ENCODE peak calls at places on chromosomes 7 and 10, in six cellular contexts. Z is CD8-positive, alpha-beta memory T cell; K is kidney; B is GM12865; N is NT2/D1; D is fibroblast of villous mesenchyme. Y is an unnamed sample.

GRCh38 chr10:3850999-3851937 is 66.3 kb upstream of the KLF6 start:
- DNase-seq in Z (no peak), K (no peak), B (peak), N (no peak), D (peak), Y (no peak)

GRCh38 chr7:94303736-94304135 is 91.0 kb upstream of the COL1A2 start:
- DNase-seq in Z (no peak), K (no peak), B (no peak), N (no peak), D (peak), Y (no peak)

GRCh38 chr7:137404918-137405317 is 61.4 kb upstream of the PTN start:
- DNase-seq in Z (no peak), K (no peak), B (no peak), N (no peak), D (no peak), Y (no peak)

GRCh38 chr7:141533149-141533949 is 17.9 kb upstream of the AGK start:
- DNase-seq in Z (peak), K (no peak), B (peak), N (peak), D (peak), Y (peak)

GRCh38 chr10:113454341-113455061 is 98.4 kb upstream of the HABP2 start:
- DNase-seq in Z (no peak), K (peak), B (peak), N (peak), D (peak), Y (peak)

GRCh38 chr7:102273749-102274712 is 12.6 kb upstream of the SH2B2 start:
- DNase-seq in Z (no peak), K (peak), B (no peak), N (no peak), D (peak), Y (no peak)

GRCh38 chr10:4121531-4122380 is 336.7 kb upstream of the KLF6 start:
- DNase-seq in Z (no peak), K (no peak), B (peak), N (no peak), D (no peak), Y (no peak)

GRCh38 chr10:65419629-65420028 is 1506.2 kb upstream of the LRRTM3 start:
- DNase-seq in Z (no peak), K (no peak), B (no peak), N (no peak), D (no peak), Y (no peak)

GRCh38 chr10:101839421-101840063 is 4.1 kb downstream of the KCNIP2 start:
- DNase-seq in Z (peak), K (peak), B (peak), N (no peak), D (no peak), Y (peak)

GRCh38 chr7:93622036-93622714 is 47.7 kb upstream of the CALCR start:
- DNase-seq in Z (no peak), K (no peak), B (peak), N (peak), D (peak), Y (no peak)

GRCh38 chr10:74640134-74640533 is 186.3 kb upstream of the KAT6B start:
- DNase-seq in Z (no peak), K (no peak), B (peak), N (peak), D (peak), Y (no peak)

GRCh38 chr7:35695628-35695888 is 623 bp upstream of the HERPUD2 start:
- DNase-seq in Z (peak), K (no peak), B (peak), N (no peak), D (no peak), Y (no peak)

GRCh38 chr7:30348083-30348560 is 63.7 kb downstream of the ZNRF2 start:
- DNase-seq in Z (peak), K (no peak), B (peak), N (peak), D (peak), Y (no peak)

GRCh38 chr7:25622716-25623115 is 394.4 kb upstream of the NPVF start:
- DNase-seq in Z (no peak), K (no peak), B (no peak), N (no peak), D (no peak), Y (no peak)

GRCh38 chr10:122022276-122022675 is 33.3 kb downstream of the TACC2 start:
- DNase-seq in Z (no peak), K (no peak), B (no peak), N (no peak), D (no peak), Y (no peak)
- H3K4me3 ChIP-seq in Z (no peak), K (no peak), B (no peak), N (no peak), D (no peak), Y (no peak)

GRCh38 chr7:75739796-75740672 is 1.3 kb upstream of the HIP1 start:
- DNase-seq in Z (no peak), K (no peak), B (peak), N (no peak), D (peak), Y (no peak)

GRCh38 chr7:75743455-75743859 is 4.7 kb upstream of the HIP1 start:
- DNase-seq in Z (no peak), K (no peak), B (no peak), N (no peak), D (peak), Y (no peak)

GRCh38 chr7:75738604-75738974 is at the start of gene HIP1:
- DNase-seq in Z (no peak), K (no peak), B (no peak), N (no peak), D (no peak), Y (no peak)

GRCh38 chr7:75738975-75739795 is 444 bp upstream of the HIP1 start:
- DNase-seq in Z (peak), K (peak), B (peak), N (peak), D (peak), Y (peak)

DNA sequence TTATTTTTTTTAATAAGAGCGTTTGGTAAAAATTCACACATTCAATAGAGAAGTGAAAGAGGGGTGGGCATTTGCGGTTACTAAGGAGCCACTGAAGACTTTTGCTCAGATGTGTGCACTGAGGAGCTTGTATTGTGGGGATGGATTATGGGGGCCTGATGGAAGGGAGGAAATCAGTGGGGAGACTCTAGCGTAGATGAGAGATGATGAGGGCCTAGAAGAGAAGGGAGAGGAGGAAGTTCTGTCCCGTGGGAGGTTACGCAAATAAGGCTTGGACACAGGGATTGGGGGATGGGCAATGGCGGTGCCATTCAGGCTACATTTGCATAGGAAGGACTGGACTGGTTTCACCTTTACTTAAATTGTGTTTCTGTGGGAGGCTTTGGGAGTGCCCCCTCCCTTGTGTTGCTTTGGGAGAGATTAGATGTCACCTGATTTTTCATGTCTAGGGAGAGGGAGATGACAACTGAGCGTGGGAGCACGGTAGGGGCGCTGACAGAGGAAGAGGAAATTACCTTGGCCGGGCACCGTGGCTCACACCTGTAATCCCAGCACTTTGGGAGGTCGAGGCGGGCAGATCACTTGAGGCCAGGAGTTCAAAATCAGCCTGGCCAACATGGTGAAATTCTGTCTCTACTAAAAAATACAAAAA is 2.2 kb upstream of the HIP1 start:
- DNase-seq in Z (no peak), K (no peak), B (peak), N (no peak), D (no peak), Y (no peak)
- H3K4me3 ChIP-seq in Z (no peak), K (no peak), B (no peak), N (no peak), D (no peak), Y (no peak)

DNA sequence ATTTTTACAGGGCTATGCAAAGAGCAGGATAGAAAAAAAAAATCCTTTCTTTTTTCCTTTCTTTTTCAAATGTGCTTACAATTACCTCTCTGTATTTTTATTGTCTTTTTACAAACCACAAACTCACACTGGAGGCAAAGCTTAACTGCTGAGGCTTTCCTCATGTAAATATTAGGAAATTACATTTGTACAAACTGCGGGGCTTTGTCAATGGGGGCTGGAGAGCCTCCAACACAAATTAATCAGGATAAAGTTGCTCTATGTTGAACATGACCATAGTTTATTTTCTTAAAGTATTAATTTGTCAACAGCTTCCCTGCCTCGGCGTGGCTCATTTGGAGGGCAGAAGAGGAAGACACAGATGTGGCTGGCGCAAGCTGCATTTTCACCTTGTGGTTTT is 411.7 kb upstream of the MKI67 start:
- DNase-seq in Z (no peak), K (no peak), B (no peak), N (no peak), D (no peak), Y (no peak)
- H3K4me3 ChIP-seq in Z (no peak), K (no peak), B (no peak), N (no peak), D (no peak), Y (no peak)

GRCh38 chr10:110226555-110226925 is 19.1 kb downstream of the MXI1 start:
- DNase-seq in Z (peak), K (peak), B (peak), N (peak), D (peak), Y (peak)
- H3K4me3 ChIP-seq in Z (no peak), K (no peak), B (peak), N (no peak), D (peak), Y (peak)

GRCh38 chr7:134777470-134777869 is 2.0 kb upstream of the CALD1 start:
- DNase-seq in Z (no peak), K (no peak), B (no peak), N (no peak), D (peak), Y (no peak)

GRCh38 chr7:134779741-134780065 is 269 bp downstream of the CALD1 start:
- DNase-seq in Z (no peak), K (no peak), B (no peak), N (no peak), D (no peak), Y (no peak)

GRCh38 chr7:134777908-134778580 is 1.4 kb upstream of the CALD1 start:
- DNase-seq in Z (no peak), K (no peak), B (no peak), N (no peak), D (peak), Y (no peak)

GRCh38 chr7:134780166-134780853 is 876 bp downstream of the CALD1 start:
- DNase-seq in Z (no peak), K (no peak), B (no peak), N (no peak), D (peak), Y (no peak)

GRCh38 chr7:134778941-134779740 is at the start of gene CALD1:
- DNase-seq in Z (no peak), K (peak), B (no peak), N (peak), D (peak), Y (no peak)
- H3K4me3 ChIP-seq in Z (no peak), K (peak), B (no peak), N (peak), D (peak), Y (peak)

GRCh38 chr10:46293228-46293627 is 6.4 kb downstream of the ANTXRL start:
- DNase-seq in Z (no peak), K (no peak), B (no peak), N (no peak), D (no peak), Y (no peak)

GRCh38 chr10:46291817-46292572 is 5.2 kb downstream of the ANTXRL start:
- DNase-seq in Z (no peak), K (no peak), B (no peak), N (no peak), D (no peak), Y (no peak)

GRCh38 chr10:46294641-46295230 is 7.9 kb downstream of the ANTXRL start:
- DNase-seq in Z (no peak), K (no peak), B (no peak), N (no peak), D (no peak), Y (peak)

GRCh38 chr10:46292573-46293023 is 5.8 kb downstream of the ANTXRL start:
- DNase-seq in Z (no peak), K (no peak), B (no peak), N (no peak), D (no peak), Y (no peak)

DNA sequence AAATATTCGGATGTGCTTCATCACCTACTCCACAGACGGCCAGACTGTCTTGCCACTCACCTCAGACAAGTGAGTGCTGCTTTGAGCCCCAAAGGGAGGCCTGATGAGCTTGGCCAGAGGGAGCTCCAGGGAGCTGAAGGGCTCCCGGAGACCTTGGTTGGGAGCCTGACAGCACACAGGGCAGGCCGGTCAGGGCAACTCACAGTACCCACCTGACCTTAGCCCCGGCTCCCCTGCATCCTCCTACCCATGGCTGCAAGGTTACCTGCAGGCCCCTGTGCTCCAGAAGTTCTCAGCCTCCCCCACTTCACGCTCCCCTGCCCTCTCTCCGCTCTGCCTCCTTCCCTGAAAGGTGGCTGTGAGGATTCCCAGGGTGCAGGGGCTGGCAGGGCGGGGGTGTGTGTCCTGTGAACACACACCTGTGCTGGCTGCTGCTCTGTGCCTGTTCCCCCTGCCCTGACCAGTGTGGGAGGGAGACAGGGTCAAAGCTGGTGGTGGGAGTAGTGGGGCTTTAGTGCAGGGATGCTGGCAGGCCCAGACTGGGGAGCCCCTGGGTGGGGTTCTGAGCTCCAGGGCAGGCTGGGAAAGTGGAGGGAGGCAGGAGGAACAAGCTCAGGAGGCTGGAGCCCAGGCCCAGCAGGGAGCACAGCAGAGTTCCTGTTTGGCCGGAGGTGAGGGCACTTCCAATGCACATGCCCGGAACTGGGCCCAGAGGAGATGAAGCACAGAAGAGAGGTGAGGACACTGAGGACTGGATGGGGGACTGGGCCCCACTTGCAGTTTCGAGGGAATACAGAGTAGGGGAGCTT is 7.2 kb downstream of the ANTXRL start:
- DNase-seq in Z (no peak), K (no peak), B (no peak), N (no peak), D (no peak), Y (peak)
- H3K4me3 ChIP-seq in Z (no peak), K (no peak), B (no peak), N (no peak), D (no peak), Y (no peak)

GRCh38 chr7:33842141-33842540 is 63.2 kb upstream of the BMPER start:
- DNase-seq in Z (no peak), K (no peak), B (no peak), N (no peak), D (no peak), Y (no peak)

GRCh38 chr7:33849961-33850559 is 55.3 kb upstream of the BMPER start:
- DNase-seq in Z (no peak), K (no peak), B (no peak), N (no peak), D (no peak), Y (no peak)

GRCh38 chr7:33849004-33849403 is 56.3 kb upstream of the BMPER start:
- DNase-seq in Z (no peak), K (no peak), B (no peak), N (no peak), D (no peak), Y (no peak)

GRCh38 chr7:33841658-33842057 is 63.7 kb upstream of the BMPER start:
- DNase-seq in Z (no peak), K (no peak), B (no peak), N (no peak), D (peak), Y (no peak)

DNA sequence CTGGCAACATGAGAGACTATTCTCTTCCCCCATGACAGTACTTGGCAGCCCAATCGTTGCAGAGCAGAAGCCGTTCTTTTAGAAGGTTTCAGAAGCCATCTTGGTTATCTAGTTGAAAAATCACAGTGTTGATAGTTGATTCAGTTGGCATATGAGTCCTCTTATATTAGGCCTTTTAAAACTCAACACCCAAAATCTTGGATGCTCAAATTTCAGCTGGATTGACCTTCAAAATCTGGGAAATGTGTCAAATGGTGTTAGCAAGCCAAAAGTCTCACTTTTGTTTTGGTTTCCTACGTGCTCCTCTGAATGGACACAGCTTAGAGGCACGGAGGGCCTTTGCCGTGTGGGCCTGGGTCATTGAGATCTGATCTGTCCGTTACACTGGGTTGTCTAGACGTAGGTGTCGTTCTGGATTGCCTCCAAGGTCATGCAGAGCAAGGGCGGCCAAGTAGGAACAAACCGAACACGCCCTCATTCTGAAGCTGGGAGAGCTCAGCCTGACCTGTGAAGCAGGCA is 59.3 kb upstream of the BMPER start:
- DNase-seq in Z (no peak), K (no peak), B (no peak), N (no peak), D (peak), Y (no peak)
- H3K4me3 ChIP-seq in Z (no peak), K (no peak), B (no peak), N (no peak), D (no peak), Y (no peak)

GRCh38 chr7:151859948-151860685 is 16.8 kb downstream of the PRKAG2 start:
- DNase-seq in Z (no peak), K (peak), B (no peak), N (no peak), D (no peak), Y (no peak)
- H3K4me3 ChIP-seq in Z (no peak), K (no peak), B (no peak), N (no peak), D (no peak), Y (no peak)

DNA sequence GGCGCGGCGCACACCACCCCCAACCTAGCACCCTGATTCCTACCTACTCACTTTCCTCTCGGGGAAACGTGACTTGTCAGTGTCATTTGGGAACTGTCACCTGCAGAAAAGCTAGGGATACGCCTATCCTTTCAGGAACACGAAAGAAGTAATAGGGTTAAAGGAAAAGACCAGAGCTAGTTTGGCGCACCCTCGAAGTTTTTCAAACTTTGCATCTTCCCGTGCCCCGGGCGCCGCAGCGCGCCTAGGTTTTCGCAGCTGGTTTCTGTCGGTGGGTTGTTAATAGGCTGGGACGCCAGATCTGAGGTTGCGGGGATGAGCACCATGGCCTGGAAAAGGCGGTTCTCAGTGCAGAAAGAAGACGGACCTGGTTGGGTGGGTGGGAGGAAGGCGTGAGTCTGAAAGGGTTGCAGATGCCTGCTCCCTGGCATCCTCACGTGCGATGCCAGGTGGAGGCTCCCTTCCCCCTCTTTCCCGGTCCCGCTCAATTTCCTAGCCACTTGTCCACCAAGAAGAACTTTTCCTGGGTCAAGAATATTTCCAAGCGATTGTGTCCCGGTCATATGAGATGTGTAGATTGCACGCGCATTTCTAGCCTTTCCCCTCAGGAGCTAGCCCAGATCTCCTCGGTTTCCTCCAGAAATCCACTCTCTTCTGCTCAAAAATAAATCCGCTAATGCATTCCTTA is 618 bp upstream of the MEOX2 start:
- DNase-seq in Z (no peak), K (no peak), B (no peak), N (no peak), D (no peak), Y (no peak)
- H3K4me3 ChIP-seq in Z (no peak), K (peak), B (no peak), N (peak), D (no peak), Y (peak)

Y was measured in dorsolateral prefrontal cortex.